ENCODE peak calls at places on chromosomes 13 and 19, in six cellular contexts. X, R, T, W, M and L are unnamed samples.

GRCh38 chr13:38657191-38657590 is 29.7 kb upstream of the FREM2 start:
- DNase-seq in W (no peak), X (peak; percentile 20), M (no peak), T (no peak), R (no peak), L (no peak)

GRCh38 chr19:43462383-43462782 is 3.0 kb downstream of the LYPD3 start:
- DNase-seq in X (no peak), M (no peak), W (no peak), R (no peak), T (no peak), L (no peak)

GRCh38 chr19:45079063-45079910 is at the start of gene GEMIN7:
- DNase-seq in M (peak; percentile 72), W (peak; percentile 94), T (peak; percentile 88), R (no peak), X (peak; percentile 71), L (peak; percentile 77)

GRCh38 chr13:79423801-79424642 is 18.0 kb upstream of the RBM26 start:
- DNase-seq in T (peak; percentile 44), R (no peak), W (no peak), M (no peak), X (peak; percentile 76), L (no peak)

GRCh38 chr13:23384111-23384510 is 49.4 kb downstream of the SACS start:
- DNase-seq in T (peak; percentile 41), R (no peak), M (no peak), W (no peak), X (no peak), L (no peak)

GRCh38 chr13:110415669-110416068 is 108.6 kb downstream of the COL4A2 start:
- DNase-seq in R (no peak), W (no peak), X (no peak), M (peak; percentile 19), T (peak; percentile 58), L (no peak)

GRCh38 chr13:44734204-44734707 is 158.1 kb upstream of the TSC22D1 start:
- DNase-seq in M (no peak), X (peak; percentile 55), T (no peak), W (no peak), R (no peak), L (peak; percentile 87)

GRCh38 chr13:40064154-40064713 is 408.8 kb downstream of the COG6 start:
- DNase-seq in M (no peak), R (no peak), X (no peak), T (peak; percentile 6), W (no peak), L (no peak)

GRCh38 chr13:60620611-60621395 is 223.8 kb downstream of the TDRD3 start:
- DNase-seq in M (no peak), R (no peak), W (no peak), T (no peak), X (no peak), L (no peak)

GRCh38 chr19:31992750-31993149 is 352.7 kb upstream of the ZNF507 start:
- DNase-seq in M (no peak), X (no peak), T (no peak), W (no peak), R (no peak), L (no peak)

GRCh38 chr19:14347999-14348889 is 33.0 kb upstream of the ADGRE5 start:
- DNase-seq in W (peak; percentile 93), R (no peak), X (peak; percentile 42), T (peak; percentile 50), M (peak; percentile 73), L (peak; percentile 73)

GRCh38 chr19:9061879-9062278 is 25.0 kb upstream of the OR1M1 start:
- DNase-seq in X (no peak), T (no peak), M (no peak), W (no peak), R (no peak), L (no peak)

GRCh38 chr13:95710313-95710712 is 33.4 kb downstream of the DNAJC3 start:
- DNase-seq in W (no peak), M (no peak), T (peak; percentile 32), X (peak; percentile 73), R (no peak), L (no peak)

GRCh38 chr19:459724-460511 is 915 bp downstream of the SHC2 start:
- DNase-seq in X (peak; percentile 28), M (peak; percentile 56), R (no peak), T (peak; percentile 46), W (no peak), L (peak; percentile 38)

GRCh38 chr19:38710928-38711725 is 33.1 kb downstream of the CAPN12 start:
- DNase-seq in X (no peak), M (no peak), W (no peak), R (no peak), T (no peak), L (no peak)

GRCh38 chr19:40223135-40223822 is 3.2 kb downstream of the CCNP start:
- DNase-seq in X (no peak), R (no peak), W (no peak), M (peak; percentile 76), T (no peak), L (no peak)

GRCh38 chr13:19587635-19588300 is 26.4 kb upstream of the TPTE2 start:
- DNase-seq in X (peak; percentile 58), R (no peak), W (no peak), T (peak; percentile 74), M (no peak), L (no peak)

GRCh38 chr19:30602661-30603322 is 230.6 kb downstream of the ZNF536 start:
- DNase-seq in X (no peak), R (no peak), M (no peak), T (no peak), W (no peak), L (no peak)

GRCh38 chr13:102484329-102484728 is 82.5 kb upstream of the FGF14 start:
- DNase-seq in R (no peak), M (no peak), W (no peak), X (peak; percentile 40), T (no peak), L (no peak)

GRCh38 chr13:36418022-36418805 is 14.1 kb upstream of the CCNA1 start:
- DNase-seq in R (no peak), W (no peak), T (no peak), X (peak; percentile 77), M (no peak), L (no peak)

GRCh38 chr19:6105444-6105843 is 4.9 kb downstream of the RFX2 start:
- DNase-seq in T (no peak), M (no peak), X (no peak), R (no peak), W (no peak), L (no peak)

GRCh38 chr19:58381460-58382220 is 810 bp upstream of the ZNF837 start:
- DNase-seq in W (peak; percentile 85), M (no peak), R (no peak), T (no peak), X (no peak), L (no peak)

GRCh38 chr19:29946645-29947044 is 4.6 kb downstream of the URI1 start:
- DNase-seq in X (no peak), W (no peak), M (no peak), R (no peak), T (no peak), L (no peak)

GRCh38 chr13:21478881-21479808 is 20.0 kb upstream of the ZDHHC20 start:
- DNase-seq in M (peak; percentile 68), X (peak; percentile 87), R (no peak), T (peak; percentile 71), W (no peak), L (no peak)

GRCh38 chr19:48806518-48806817 is 4.4 kb downstream of the BCAT2 start:
- DNase-seq in W (no peak), T (no peak), R (no peak), M (peak; percentile 70), X (no peak), L (no peak)

GRCh38 chr19:37519890-37520289 is 13.2 kb downstream of the ZNF793 start:
- DNase-seq in T (no peak), X (peak; percentile 12), W (no peak), M (no peak), R (no peak), L (no peak)

GRCh38 chr13:107258599-107259187 is 690.8 kb upstream of the ARGLU1 start:
- DNase-seq in M (no peak), R (no peak), X (peak; percentile 32), W (no peak), T (no peak), L (no peak)

GRCh38 chr13:49587311-49587847 is 2.0 kb upstream of the RCBTB1 start:
- DNase-seq in T (no peak), M (no peak), X (peak; percentile 30), W (no peak), R (no peak), L (no peak)

GRCh38 chr19:6572217-6572616 is 18.7 kb downstream of the CD70 start:
- DNase-seq in R (no peak), W (peak; percentile 77), X (no peak), M (no peak), T (no peak), L (no peak)

DNA sequence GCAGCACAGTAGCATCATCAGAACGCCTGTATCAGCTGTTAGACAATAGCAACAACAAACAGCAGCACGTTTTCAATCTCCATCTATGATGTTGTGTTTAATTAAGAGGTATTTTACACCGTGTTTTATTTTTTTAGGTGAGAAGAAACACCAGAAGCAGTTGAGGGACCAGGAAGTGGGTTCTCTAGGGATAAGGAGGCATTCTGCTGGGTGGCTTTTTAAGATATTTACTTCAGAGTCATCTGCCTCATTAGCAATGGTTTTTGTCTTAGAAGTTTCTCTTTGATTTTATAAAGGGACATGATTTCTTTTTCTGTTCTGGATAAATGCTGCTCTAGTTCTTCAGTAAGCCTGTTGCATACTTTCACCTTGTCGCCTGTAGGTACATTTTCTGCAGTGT is 8.2 kb downstream of the CKAP2 start:
- DNase-seq in R (no peak), X (no peak), W (no peak), M (no peak), T (no peak), L (no peak)
- H3K4me3 ChIP-seq in R (no peak overlapping the region), X (no peak overlapping the region), W (no peak overlapping the region), M (no peak overlapping the region), T (no peak overlapping the region), L (no peak overlapping the region)

GRCh38 chr19:5091576-5092215 is 122.8 kb downstream of the KDM4B start:
- DNase-seq in M (no peak), R (no peak), T (no peak), X (no peak), W (no peak), L (no peak)
- H3K27ac ChIP-seq in M (no peak overlapping the region), R (peak overlapping the region; percentile 47), T (no peak overlapping the region), X (no peak overlapping the region), W (peak overlapping the region; percentile 13), L (peak overlapping the region; percentile 82)

GRCh38 chr19:33797821-33798633 is 1.4 kb downstream of the KCTD15 start:
- DNase-seq in M (peak; percentile 84), R (no peak), T (peak; percentile 64), W (no peak), X (peak; percentile 48), L (no peak)

GRCh38 chr19:33799507-33799906 is 2.8 kb downstream of the KCTD15 start:
- DNase-seq in R (no peak), T (no peak), M (no peak), W (no peak), X (no peak), L (no peak)

GRCh38 chr19:33796164-33797100 is at the start of gene KCTD15:
- DNase-seq in R (no peak), W (no peak), T (peak; percentile 66), X (peak; percentile 42), M (peak; percentile 67), L (no peak)

GRCh38 chr19:33800012-33800680 is 3.5 kb downstream of the KCTD15 start:
- DNase-seq in W (no peak), T (no peak), M (no peak), X (no peak), R (no peak), L (no peak)

GRCh38 chr19:33798701-33799111 is 2.0 kb downstream of the KCTD15 start:
- DNase-seq in R (no peak), T (no peak), X (peak; percentile 18), M (no peak), W (no peak), L (no peak)
- TF ChIP-seq CTCF in R (no peak), T (no peak), X (no peak), M (no peak), W (no peak), L (no peak)

GRCh38 chr13:111533900-111534645 is 213.6 kb downstream of the TEX29 start:
- DNase-seq in R (no peak), T (no peak), X (no peak), W (no peak), M (no peak), L (no peak)
- H3K4me3 ChIP-seq in R (no peak overlapping the region), T (no peak overlapping the region), X (no peak overlapping the region), W (no peak overlapping the region), M (no peak overlapping the region), L (no peak overlapping the region)